ENCODE peak calls at places on chromosomes 4 and X, in nine cellular contexts. M, V, S, T, Y, U, K, W and I are unnamed samples.

GRCh38 chr4:140136509-140136908 is 17.5 kb downstream of the MAML3 start:
- DNase-seq in M (no peak), V (no peak), S (no peak), T (peak), Y (no peak), U (no peak), K (no peak), W (no peak), I (no peak)

GRCh38 chr4:138659041-138659565 is 356.5 kb upstream of the NOCT start:
- DNase-seq in M (no peak), V (no peak), S (no peak), T (no peak), Y (no peak), U (no peak), K (no peak), W (no peak), I (no peak)

GRCh38 chr4:54229631-54230478 is 762 bp downstream of the PDGFRA start:
- DNase-seq in M (no peak), V (no peak), S (no peak), T (no peak), Y (no peak), U (no peak), K (no peak), W (peak), I (peak)

GRCh38 chrX:2566044-2566443 is 65.3 kb upstream of the DHRSX start:
- DNase-seq in M (no peak), V (no peak), S (no peak), T (no peak), Y (no peak), U (no peak), K (no peak), W (no peak), I (no peak)

GRCh38 chrX:9955506-9955905 is 11.7 kb upstream of the CLDN34 start:
- DNase-seq in M (no peak), V (no peak), S (no peak), T (peak), Y (no peak), U (no peak), K (no peak), W (no peak), I (no peak)

GRCh38 chr4:7911044-7911578 is 28.6 kb downstream of the AFAP1 start:
- DNase-seq in M (no peak), V (no peak), S (no peak), T (peak), Y (peak), U (no peak), K (peak), W (no peak), I (peak)

GRCh38 chrX:3582421-3582820 is 131.0 kb downstream of the PRKX start:
- DNase-seq in M (no peak), V (no peak), S (no peak), T (no peak), Y (no peak), U (no peak), K (no peak), W (no peak), I (no peak)

GRCh38 chr4:141028024-141028529 is 105.2 kb downstream of the RNF150 start:
- DNase-seq in M (no peak), V (no peak), S (no peak), T (peak), Y (no peak), U (no peak), K (no peak), W (no peak), I (no peak)

GRCh38 chr4:147312376-147313046 is 168.4 kb upstream of the EDNRA start:
- DNase-seq in M (no peak), V (no peak), S (no peak), T (no peak), Y (no peak), U (no peak), K (no peak), W (no peak), I (no peak)

GRCh38 chrX:149398027-149398426 is 107.1 kb downstream of the IDS start:
- DNase-seq in M (no peak), V (no peak), S (no peak), T (no peak), Y (no peak), U (no peak), K (no peak), W (no peak), I (no peak)

GRCh38 chr4:189081831-189082230 is 858.8 kb upstream of the FRG1 start:
- DNase-seq in M (no peak), V (no peak), S (no peak), T (peak), Y (no peak), U (no peak), K (no peak), W (no peak), I (no peak)

GRCh38 chr4:86054676-86055075 is 305.2 kb downstream of the MAPK10 start:
- DNase-seq in M (no peak), V (no peak), S (no peak), T (no peak), Y (no peak), U (no peak), K (no peak), W (no peak), I (no peak)

GRCh38 chr4:158008551-158009218 is 164.1 kb downstream of the GASK1B start:
- DNase-seq in M (no peak), V (no peak), S (no peak), T (no peak), Y (no peak), U (no peak), K (no peak), W (no peak), I (no peak)